ENCODE peak calls at places on chromosomes 11 and 22, in nine cellular contexts. P is brain microvascular endothelial cell; A is nucleus accumbens; M is stimulated activated CD4-positive, alpha-beta T cell treated with anti-CD3 and anti-CD28 coated beads, TNF-alpha, amount 100 ng/mL, for 48 hours; R is nephron progenitor cell; H is amniotic stem cell; J is anterior cingulate cortex; T is Jurkat, Clone E6-1; L is astrocyte. V is an unnamed sample.

GRCh38 chr22:44455151-44455962 is 42.7 kb downstream of the RTL6 start:
- DNase-seq in P (no peak), A (no peak), M (peak; percentile 19), R (no peak), H (no peak), J (no peak), T (peak; percentile 97), L (no peak), V (no peak)

GRCh38 chr11:32421992-32422391 is 13.3 kb downstream of the WT1 start:
- DNase-seq in P (no peak), A (no peak), M (no peak), R (no peak), H (no peak), J (no peak), T (no peak), L (peak; percentile 9), V (no peak)

GRCh38 chr22:45585437-45585755 is 82.7 kb downstream of the FBLN1 start:
- DNase-seq in P (peak; percentile 20), A (no peak), M (no peak), R (no peak), H (no peak), J (no peak), T (no peak), L (peak; percentile 82), V (no peak)

GRCh38 chr11:783581-784015 is 6.3 kb downstream of the CEND1 start:
- DNase-seq in P (peak; percentile 62), A (peak; percentile 67), M (no peak), R (peak; percentile 88), H (peak; percentile 91), J (peak; percentile 92), T (no peak), L (peak; percentile 86), V (peak; percentile 57)

GRCh38 chr11:65883786-65884715 is 4.2 kb downstream of the FIBP start:
- DNase-seq in P (no peak), A (no peak), M (no peak), R (no peak), H (no peak), J (no peak), T (no peak), L (no peak), V (no peak)

GRCh38 chr11:11760838-11761237 is 80.9 kb upstream of the USP47 start:
- DNase-seq in P (no peak), A (no peak), M (no peak), R (no peak), H (no peak), J (no peak), T (no peak), L (no peak), V (no peak)

GRCh38 chr11:119144825-119145476 is 3.9 kb upstream of the ABCG4 start:
- DNase-seq in P (peak; percentile 67), A (no peak), M (no peak), R (peak; percentile 69), H (peak; percentile 37), J (peak; percentile 53), T (peak; percentile 41), L (peak; percentile 47), V (no peak)

GRCh38 chr11:121321614-121322243 is 29.2 kb downstream of the SC5D start:
- DNase-seq in P (no peak), A (peak; percentile 17), M (no peak), R (no peak), H (no peak), J (peak; percentile 68), T (peak; percentile 21), L (peak; percentile 2), V (peak; percentile 23)

GRCh38 chr11:71563401-71563800 is 2.0 kb upstream of the KRTAP5-10 start:
- DNase-seq in P (peak; percentile 72), A (no peak), M (no peak), R (peak; percentile 23), H (peak; percentile 11), J (peak; percentile 5), T (peak; percentile 20), L (peak; percentile 39), V (no peak)

GRCh38 chr11:96238563-96239166 is 104.3 kb downstream of the MAML2 start:
- DNase-seq in P (no peak), A (no peak), M (no peak), R (no peak), H (no peak), J (no peak), T (no peak), L (peak; percentile 63), V (no peak)

GRCh38 chr11:62558669-62559068 is 12.1 kb upstream of the AHNAK start:
- DNase-seq in P (no peak), A (no peak), M (no peak), R (no peak), H (no peak), J (no peak), T (no peak), L (no peak), V (no peak)

GRCh38 chr22:22070371-22070824 is 87.8 kb upstream of the TOP3B start:
- DNase-seq in P (no peak), A (no peak), M (no peak), R (no peak), H (no peak), J (no peak), T (no peak), L (no peak), V (no peak)

GRCh38 chr11:844693-845644 is 2.3 kb downstream of the TSPAN4 start:
- DNase-seq in P (no peak), A (no peak), M (no peak), R (peak; percentile 81), H (peak; percentile 61), J (peak; percentile 49), T (peak; percentile 78), L (peak; percentile 64), V (peak; percentile 19)

GRCh38 chr11:2173150-2173693 is 1.6 kb upstream of the TH start:
- DNase-seq in P (no peak), A (no peak), M (no peak), R (peak; percentile 53), H (no peak), J (no peak), T (no peak), L (no peak), V (no peak)

GRCh38 chr22:37313376-37314314 is 31.3 kb downstream of the CYTH4 start:
- DNase-seq in P (no peak), A (no peak), M (no peak), R (no peak), H (no peak), J (no peak), T (no peak), L (no peak), V (no peak)

GRCh38 chr22:27609411-27610029 is 192.0 kb downstream of the MN1 start:
- DNase-seq in P (no peak), A (no peak), M (no peak), R (no peak), H (no peak), J (no peak), T (no peak), L (no peak), V (no peak)

GRCh38 chr11:33691051-33691864 is 9.4 kb downstream of the C11orf91 start:
- DNase-seq in P (no peak), A (no peak), M (no peak), R (no peak), H (no peak), J (no peak), T (no peak), L (no peak), V (no peak)

GRCh38 chr22:37486224-37486845 is at the start of gene MFNG:
- DNase-seq in P (no peak), A (no peak), M (peak; percentile 56), R (peak; percentile 74), H (no peak), J (peak; percentile 20), T (peak; percentile 37), L (no peak), V (no peak)

GRCh38 chr11:69682681-69683326 is 7.7 kb upstream of the LTO1 start:
- DNase-seq in P (no peak), A (no peak), M (no peak), R (no peak), H (no peak), J (no peak), T (no peak), L (no peak), V (no peak)

GRCh38 chr11:61830318-61831105 is 2.4 kb downstream of the FADS2 start:
- DNase-seq in P (no peak), A (no peak), M (no peak), R (no peak), H (no peak), J (no peak), T (no peak), L (peak; percentile 28), V (no peak)

GRCh38 chr11:65454696-65455456 is 32.3 kb downstream of the NEAT1 start:
- DNase-seq in P (peak; percentile 72), A (peak; percentile 86), M (peak; percentile 64), R (peak; percentile 85), H (no peak), J (peak; percentile 85), T (peak; percentile 55), L (no peak), V (peak; percentile 71)

GRCh38 chr11:132177106-132177505 is 806.7 kb downstream of the NTM start:
- DNase-seq in P (peak; percentile 62), A (no peak), M (no peak), R (peak; percentile 43), H (peak; percentile 15), J (no peak), T (peak; percentile 47), L (peak; percentile 51), V (no peak)

GRCh38 chr11:34439521-34440258 is 956 bp downstream of the CAT start:
- DNase-seq in P (no peak), A (no peak), M (no peak), R (no peak), H (no peak), J (no peak), T (no peak), L (no peak), V (no peak)

GRCh38 chr11:29485641-29486040 is 531.2 kb downstream of the KCNA4 start:
- DNase-seq in P (no peak), A (no peak), M (no peak), R (no peak), H (no peak), J (no peak), T (no peak), L (no peak), V (no peak)

GRCh38 chr11:6268811-6269210 is 9.2 kb downstream of the CCKBR start:
- DNase-seq in P (no peak), A (no peak), M (no peak), R (no peak), H (no peak), J (no peak), T (no peak), L (no peak), V (no peak)

GRCh38 chr11:3808846-3809623 is 675 bp downstream of the PGAP2 start:
- DNase-seq in P (no peak), A (no peak), M (no peak), R (no peak), H (no peak), J (no peak), T (peak; percentile 73), L (peak; percentile 17), V (no peak)

GRCh38 chr22:24772493-24773220 is 1.9 kb downstream of the PIWIL3 start:
- DNase-seq in P (peak; percentile 16), A (no peak), M (no peak), R (peak; percentile 14), H (no peak), J (peak; percentile 6), T (no peak), L (peak; percentile 20), V (no peak)

GRCh38 chr22:46801826-46802607 is 39.6 kb downstream of the TBC1D22A start:
- DNase-seq in P (no peak), A (no peak), M (no peak), R (no peak), H (no peak), J (no peak), T (no peak), L (no peak), V (no peak)

GRCh38 chr11:74384641-74385040 is 13.6 kb downstream of the PGM2L1 start:
- DNase-seq in P (no peak), A (no peak), M (no peak), R (no peak), H (no peak), J (no peak), T (no peak), L (no peak), V (no peak)

GRCh38 chr11:68583047-68583446 is 101.3 kb upstream of the GAL start:
- DNase-seq in P (peak; percentile 42), A (no peak), M (no peak), R (no peak), H (peak; percentile 58), J (no peak), T (no peak), L (peak; percentile 77), V (no peak)

GRCh38 chr11:68296344-68297051 is 15.9 kb upstream of the LRP5 start:
- DNase-seq in P (no peak), A (no peak), M (no peak), R (no peak), H (no peak), J (no peak), T (no peak), L (no peak), V (no peak)

V was measured in hypothalamus.